ENCODE peak calls at places on chromosomes 1 and 21, in seven cellular contexts. U is lower lobe of right lung, G is ovary, Z is sigmoid colon, E is psoas muscle, V is colonic mucosa, M is keratinocyte. T is an unnamed sample.

GRCh38 chr1:35359995-35360394 is 91.5 kb downstream of the ZMYM4 start:
- DNase-seq in U (no peak), E (no peak), G (no peak), Z (no peak), M (no peak), V (no peak), T (no peak)

GRCh38 chr1:27099154-27099903 is 55.6 kb downstream of the SLC9A1 start:
- DNase-seq in G (peak; percentile 68), E (peak; percentile 62), Z (no peak), U (peak; percentile 86), V (peak; percentile 56), M (no peak), T (peak; percentile 80)

GRCh38 chr21:36209626-36210171 is 53.1 kb downstream of the DOP1B start:
- DNase-seq in M (peak; percentile 61), Z (no peak), V (peak; percentile 71), G (no peak), E (no peak), U (peak; percentile 52), T (no peak)

GRCh38 chr21:31644648-31645047 is 14.8 kb upstream of the SOD1 start:
- DNase-seq in E (no peak), V (peak; percentile 52), G (no peak), Z (no peak), M (no peak), U (no peak), T (no peak)

GRCh38 chr1:8422439-8423133 is 104.7 kb downstream of the SLC45A1 start:
- DNase-seq in Z (no peak), M (no peak), V (no peak), E (peak; percentile 40), G (peak; percentile 48), U (no peak), T (no peak)

GRCh38 chr1:56157477-56157876 is 421.9 kb downstream of the PLPP3 start:
- DNase-seq in E (no peak), V (no peak), Z (no peak), M (no peak), U (no peak), G (no peak), T (no peak)

GRCh38 chr1:183870351-183871077 is 65.6 kb downstream of the RGL1 start:
- DNase-seq in U (no peak), M (no peak), Z (peak; percentile 92), E (peak; percentile 80), G (peak; percentile 79), V (peak; percentile 34), T (peak; percentile 61)

GRCh38 chr1:46606255-46606965 is 2.3 kb upstream of the MKNK1 start:
- DNase-seq in V (no peak), M (no peak), U (no peak), Z (no peak), G (no peak), E (no peak), T (no peak)

GRCh38 chr1:156898151-156898550 is 4.6 kb downstream of the PEAR1 start:
- DNase-seq in M (no peak), E (peak; percentile 55), G (peak; percentile 61), V (no peak), Z (peak; percentile 79), U (peak; percentile 63), T (peak; percentile 65)

DNA sequence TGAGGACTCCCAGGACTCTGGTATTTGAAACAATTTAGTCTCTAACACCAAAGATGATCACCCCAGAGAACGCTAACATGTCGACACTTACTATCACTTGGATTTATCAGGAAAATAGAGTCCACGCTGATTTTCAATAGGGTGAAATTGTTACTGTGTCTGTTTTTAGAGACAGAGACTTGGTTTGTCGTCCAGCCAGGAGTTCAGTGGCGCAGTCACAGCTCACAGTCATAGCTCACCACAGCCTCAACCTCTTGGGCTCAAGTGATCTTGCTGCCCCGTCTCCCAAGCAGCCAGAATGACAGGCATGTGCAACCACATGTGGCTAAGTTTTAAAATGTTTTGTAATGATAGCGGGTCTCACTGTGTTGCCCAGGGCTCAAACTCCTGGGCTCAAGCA is 5.3 kb downstream of the SSU72 start:
- DNase-seq in Z (no peak), M (no peak), E (no peak), U (no peak), G (no peak), V (no peak), T (no peak)
- H3K36me3 ChIP-seq in Z (peaks cover 9% of the 10 kb centered on the region), M (peaks cover 19% of the 10 kb centered on the region), E (peaks cover 8% of the 10 kb centered on the region), U (peaks cover 27% of the 10 kb centered on the region), G (no peaks in the 10 kb centered on the region), V (peaks cover 4% of the 10 kb centered on the region), T (peaks cover 16% of the 10 kb centered on the region)

GRCh38 chr21:45478115-45478801 is 64.0 kb downstream of the SLC19A1 start:
- DNase-seq in E (peak; percentile 70), U (peak; percentile 83), G (peak; percentile 74), Z (peak; percentile 87), V (peak; percentile 68), M (no peak), T (peak; percentile 71)
- H3K4me3 ChIP-seq in E (no peak overlapping the region), U (peak overlapping the region; percentile 29), G (no peak overlapping the region), Z (peak overlapping the region; percentile 1), V (no peak overlapping the region), M (no peak overlapping the region), T (peak overlapping the region; percentile 20)

DNA sequence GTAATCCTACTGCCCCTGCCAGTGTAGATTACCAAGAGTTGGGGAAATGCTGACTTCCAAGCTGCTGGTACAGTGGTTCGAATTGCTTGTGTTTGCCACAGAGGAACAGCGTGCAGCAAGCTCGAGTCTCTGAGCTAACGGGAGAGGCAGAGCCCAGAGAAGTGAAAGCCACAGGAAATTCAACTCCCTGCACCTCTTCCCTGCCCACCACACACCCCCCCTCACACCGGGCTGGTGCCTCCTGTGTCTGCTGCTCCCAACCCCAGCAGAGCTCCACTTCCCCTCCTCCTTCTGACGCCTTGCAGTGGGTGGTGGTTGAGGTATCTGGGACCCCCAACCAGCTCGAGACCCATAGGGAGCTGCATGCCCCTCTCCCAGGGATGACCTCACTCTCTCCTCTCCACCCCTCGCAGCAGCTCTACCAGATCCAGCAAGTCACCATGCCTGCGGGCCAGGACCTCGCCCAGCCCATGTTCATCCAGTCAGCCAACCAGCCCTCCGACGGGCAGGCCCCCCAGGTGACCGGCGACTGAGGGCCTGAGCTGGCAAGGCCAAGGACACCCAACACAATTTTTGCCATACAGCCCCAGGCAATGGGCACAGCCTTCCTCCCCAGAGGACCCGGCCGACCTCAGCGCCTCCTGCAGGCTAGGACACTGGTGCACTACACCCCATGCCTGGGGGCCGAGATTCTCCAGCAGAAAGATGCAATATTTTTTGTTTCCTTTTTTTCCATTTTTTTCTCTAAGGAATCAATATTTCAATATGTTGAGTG is 13.1 kb upstream of the KCNQ4 start:
- DNase-seq in V (no peak), M (no peak), E (no peak), Z (peak; percentile 53), G (no peak), U (no peak), T (no peak)
- H3K36me3 ChIP-seq in V (no peaks in the 10 kb centered on the region), M (peaks cover 22% of the 10 kb centered on the region), E (no peaks in the 10 kb centered on the region), Z (peaks cover 50% of the 10 kb centered on the region), G (no peaks in the 10 kb centered on the region), U (peaks cover 76% of the 10 kb centered on the region), T (peaks cover 80% of the 10 kb centered on the region)

GRCh38 chr21:16308269-16308668 is 578.5 kb downstream of the USP25 start:
- DNase-seq in E (no peak), M (no peak), V (no peak), G (no peak), Z (no peak), U (no peak), T (no peak)
- H3K4me3 ChIP-seq in E (peak overlapping the region; percentile 57), M (no peak overlapping the region), V (no peak overlapping the region), G (peak overlapping the region; percentile 25), Z (peak overlapping the region; percentile 28), U (peak overlapping the region; percentile 4), T (peak overlapping the region; percentile 53)

GRCh38 chr1:114258074-114258473 is 104.4 kb upstream of the SYT6 start:
- DNase-seq in V (no peak), Z (no peak), U (no peak), E (no peak), G (no peak), M (no peak), T (no peak)
- H3K36me3 ChIP-seq in V (no peaks in the 10 kb centered on the region), Z (no peaks in the 10 kb centered on the region), U (no peaks in the 10 kb centered on the region), E (no peaks in the 10 kb centered on the region), G (no peaks in the 10 kb centered on the region), M (no peaks in the 10 kb centered on the region), T (no peaks in the 10 kb centered on the region)

DNA sequence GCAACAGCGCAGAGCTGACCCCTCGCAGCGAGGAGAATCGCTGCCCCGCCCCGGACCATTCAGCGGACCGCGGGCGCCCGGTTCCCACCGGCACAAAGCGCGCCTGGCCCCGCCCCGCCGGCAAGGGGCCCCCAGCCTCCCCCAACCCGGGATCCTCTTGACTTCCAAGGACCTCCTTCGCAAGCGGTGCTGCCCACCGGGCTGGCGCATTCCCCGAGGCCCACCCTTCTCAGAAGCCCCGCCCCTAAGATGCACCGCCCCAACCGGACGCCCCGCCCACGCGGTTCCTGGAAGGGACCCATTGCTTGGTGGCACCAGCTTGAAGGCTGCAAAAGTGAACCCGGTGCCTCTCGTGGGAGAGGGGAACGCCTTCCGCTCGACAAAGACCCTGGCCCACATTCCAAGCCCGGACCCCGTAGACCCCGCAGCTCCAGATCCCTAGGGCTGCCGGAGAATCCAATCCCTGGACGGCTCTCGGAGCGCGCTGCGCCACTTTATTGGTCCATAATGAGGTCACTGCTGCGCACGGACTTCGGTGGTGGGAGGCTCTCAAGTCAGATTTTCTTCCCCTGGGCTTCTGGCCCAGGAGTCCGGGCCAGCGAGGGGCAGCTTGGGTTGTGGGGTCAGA is 2.0 kb downstream of the HES3 start:
- DNase-seq in M (no peak), V (peak; percentile 74), E (no peak), G (peak; percentile 65), U (no peak), Z (no peak), T (no peak)
- H3K4me3 ChIP-seq in M (peak overlapping the region; percentile 49), V (peak overlapping the region; percentile 3), E (no peak overlapping the region), G (no peak overlapping the region), U (no peak overlapping the region), Z (no peak overlapping the region), T (no peak overlapping the region)

GRCh38 chr21:45509566-45510465 is 32.4 kb downstream of the SLC19A1 start:
- DNase-seq in U (peak; percentile 46), M (no peak), G (peak; percentile 35), E (peak; percentile 12), V (no peak), Z (peak; percentile 60), T (peak; percentile 9)

GRCh38 chr21:45510466-45510955 is 31.7 kb downstream of the SLC19A1 start:
- DNase-seq in V (no peak), E (no peak), Z (peak; percentile 60), U (no peak), G (peak; percentile 30), M (no peak), T (no peak)

GRCh38 chr21:45511661-45512431 is 30.4 kb downstream of the SLC19A1 start:
- DNase-seq in M (no peak), V (no peak), U (peak; percentile 44), G (peak; percentile 26), E (peak; percentile 8), Z (peak; percentile 59), T (peak; percentile 10)

GRCh38 chr21:45512626-45513002 is 29.6 kb downstream of the SLC19A1 start:
- DNase-seq in G (no peak), M (no peak), V (no peak), Z (no peak), U (peak; percentile 42), E (peak; percentile 7), T (no peak)

DNA sequence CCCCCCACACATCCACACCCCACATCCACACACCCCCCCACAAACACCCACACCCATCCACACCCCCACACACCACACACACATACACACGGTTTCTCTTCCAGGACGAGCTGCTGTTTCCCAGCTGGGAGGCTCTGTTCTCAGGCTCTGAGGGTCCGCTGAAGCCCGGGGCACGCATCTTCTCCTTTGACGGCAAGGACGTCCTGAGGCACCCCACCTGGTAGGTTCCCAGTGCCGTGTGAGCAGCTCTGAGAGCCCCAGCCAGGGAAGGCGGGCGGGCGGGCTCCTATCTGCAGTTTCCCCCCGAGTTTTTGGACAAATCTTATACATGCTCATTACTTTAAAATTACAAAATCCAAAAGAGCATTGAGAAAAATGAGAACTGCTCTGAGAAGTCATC is 31.2 kb downstream of the SLC19A1 start:
- DNase-seq in M (no peak), Z (peak; percentile 51), E (peak; percentile 4), G (peak; percentile 16), V (no peak), U (peak; percentile 34), T (peak; percentile 4)
- H3K36me3 ChIP-seq in M (no peaks in the 10 kb centered on the region), Z (no peaks in the 10 kb centered on the region), E (no peaks in the 10 kb centered on the region), G (no peaks in the 10 kb centered on the region), V (no peaks in the 10 kb centered on the region), U (peaks cover 41% of the 10 kb centered on the region), T (peaks cover 39% of the 10 kb centered on the region)

T was measured in left ventricle myocardium inferior.